ENCODE peak calls at places on chromosomes 7 and 10, in four cellular contexts. One of them, this sample, is unnamed.

GRCh38 chr10:101287922-101288638 is 58.8 kb upstream of the LBX1 start:
- DNase-seq in mammary epithelial cell: no peak
- DNase-seq in stimulated activated CD8-positive, alpha-beta memory T cell treated with anti-CD3 and anti-CD28 coated beads, Interleukin-2, amount 100 ng/mL, for 1 hour: no peak
- DNase-seq in stimulated activated CD4-positive, alpha-beta T cell treated with anti-CD3 and anti-CD28 coated beads, Interleukin-4, amount 100 ng/mL, for 24 hours: no peak
- DNase-seq in this sample: peak; percentile 61

GRCh38 chr10:5623081-5623748 is 43.2 kb downstream of the ASB13 start:
- DNase-seq in mammary epithelial cell: peak; percentile 79
- DNase-seq in stimulated activated CD8-positive, alpha-beta memory T cell treated with anti-CD3 and anti-CD28 coated beads, Interleukin-2, amount 100 ng/mL, for 1 hour: peak; percentile 59
- DNase-seq in stimulated activated CD4-positive, alpha-beta T cell treated with anti-CD3 and anti-CD28 coated beads, Interleukin-4, amount 100 ng/mL, for 24 hours: peak; percentile 83
- DNase-seq in this sample: peak; percentile 89

GRCh38 chr7:17207220-17207619 is 91.2 kb upstream of the AHR start:
- DNase-seq in mammary epithelial cell: peak; percentile 45
- DNase-seq in stimulated activated CD8-positive, alpha-beta memory T cell treated with anti-CD3 and anti-CD28 coated beads, Interleukin-2, amount 100 ng/mL, for 1 hour: no peak
- DNase-seq in stimulated activated CD4-positive, alpha-beta T cell treated with anti-CD3 and anti-CD28 coated beads, Interleukin-4, amount 100 ng/mL, for 24 hours: no peak
- DNase-seq in this sample: no peak

GRCh38 chr10:33347227-33347626 is 12.8 kb upstream of the NRP1 start:
- DNase-seq in mammary epithelial cell: peak; percentile 50
- DNase-seq in stimulated activated CD8-positive, alpha-beta memory T cell treated with anti-CD3 and anti-CD28 coated beads, Interleukin-2, amount 100 ng/mL, for 1 hour: no peak
- DNase-seq in stimulated activated CD4-positive, alpha-beta T cell treated with anti-CD3 and anti-CD28 coated beads, Interleukin-4, amount 100 ng/mL, for 24 hours: no peak
- DNase-seq in this sample: no peak

GRCh38 chr10:79226391-79227245 is 120.7 kb upstream of the PPIF start:
- DNase-seq in mammary epithelial cell: no peak
- DNase-seq in stimulated activated CD8-positive, alpha-beta memory T cell treated with anti-CD3 and anti-CD28 coated beads, Interleukin-2, amount 100 ng/mL, for 1 hour: no peak
- DNase-seq in stimulated activated CD4-positive, alpha-beta T cell treated with anti-CD3 and anti-CD28 coated beads, Interleukin-4, amount 100 ng/mL, for 24 hours: no peak
- DNase-seq in this sample: peak; percentile 89

GRCh38 chr10:77784856-77785255 is 141.7 kb downstream of the DLG5 start:
- DNase-seq in mammary epithelial cell: peak; percentile 34
- DNase-seq in stimulated activated CD8-positive, alpha-beta memory T cell treated with anti-CD3 and anti-CD28 coated beads, Interleukin-2, amount 100 ng/mL, for 1 hour: no peak
- DNase-seq in stimulated activated CD4-positive, alpha-beta T cell treated with anti-CD3 and anti-CD28 coated beads, Interleukin-4, amount 100 ng/mL, for 24 hours: no peak
- DNase-seq in this sample: no peak

GRCh38 chr7:19762631-19763030 is 10.8 kb downstream of the TMEM196 start:
- DNase-seq in mammary epithelial cell: no peak
- DNase-seq in stimulated activated CD8-positive, alpha-beta memory T cell treated with anti-CD3 and anti-CD28 coated beads, Interleukin-2, amount 100 ng/mL, for 1 hour: no peak
- DNase-seq in stimulated activated CD4-positive, alpha-beta T cell treated with anti-CD3 and anti-CD28 coated beads, Interleukin-4, amount 100 ng/mL, for 24 hours: no peak
- DNase-seq in this sample: no peak

GRCh38 chr10:31390804-31391203 is 71.8 kb downstream of the ZEB1 start:
- DNase-seq in mammary epithelial cell: peak; percentile 62
- DNase-seq in stimulated activated CD8-positive, alpha-beta memory T cell treated with anti-CD3 and anti-CD28 coated beads, Interleukin-2, amount 100 ng/mL, for 1 hour: no peak
- DNase-seq in stimulated activated CD4-positive, alpha-beta T cell treated with anti-CD3 and anti-CD28 coated beads, Interleukin-4, amount 100 ng/mL, for 24 hours: no peak
- DNase-seq in this sample: no peak

GRCh38 chr7:153382591-153383225 is 623.2 kb downstream of the ACTR3B start:
- DNase-seq in mammary epithelial cell: no peak
- DNase-seq in stimulated activated CD8-positive, alpha-beta memory T cell treated with anti-CD3 and anti-CD28 coated beads, Interleukin-2, amount 100 ng/mL, for 1 hour: no peak
- DNase-seq in stimulated activated CD4-positive, alpha-beta T cell treated with anti-CD3 and anti-CD28 coated beads, Interleukin-4, amount 100 ng/mL, for 24 hours: no peak
- DNase-seq in this sample: no peak

GRCh38 chr7:112150823-112151641 is 55.2 kb downstream of the DOCK4 start:
- DNase-seq in mammary epithelial cell: no peak
- DNase-seq in stimulated activated CD8-positive, alpha-beta memory T cell treated with anti-CD3 and anti-CD28 coated beads, Interleukin-2, amount 100 ng/mL, for 1 hour: no peak
- DNase-seq in stimulated activated CD4-positive, alpha-beta T cell treated with anti-CD3 and anti-CD28 coated beads, Interleukin-4, amount 100 ng/mL, for 24 hours: no peak
- DNase-seq in this sample: peak; percentile 38

This sample was measured in NCI-H82.